ENCODE peak calls at places on chromosomes 12 and 14, in seven cellular contexts. One of them, this sample, is unnamed.

GRCh38 chr14:98633380-98633779 is 638.6 kb downstream of the BCL11B start:
- DNase-seq in mesendoderm: no peak
- DNase-seq in neuronal stem cell: no peak
- DNase-seq in mesenchymal stem cell: no peak
- DNase-seq in H1: no peak
- DNase-seq in IMR-90: no peak
- DNase-seq in trophoblast cell: no peak
- DNase-seq in this sample: no peak

GRCh38 chr14:22471545-22472121 is 117.4 kb downstream of the DAD1 start:
- DNase-seq in mesendoderm: peak; percentile 66
- DNase-seq in neuronal stem cell: peak; percentile 32
- DNase-seq in mesenchymal stem cell: peak; percentile 51
- DNase-seq in H1: peak; percentile 76
- DNase-seq in IMR-90: peak; percentile 32
- DNase-seq in trophoblast cell: peak; percentile 19
- DNase-seq in this sample: peak; percentile 66

GRCh38 chr12:67424784-67425183 is 155.6 kb downstream of the CAND1 start:
- DNase-seq in mesendoderm: no peak
- DNase-seq in neuronal stem cell: no peak
- DNase-seq in mesenchymal stem cell: no peak
- DNase-seq in H1: no peak
- DNase-seq in IMR-90: no peak
- DNase-seq in trophoblast cell: peak; percentile 84
- DNase-seq in this sample: no peak

GRCh38 chr12:125944446-125944845 is 879.2 kb downstream of the AACS start:
- DNase-seq in mesendoderm: no peak
- DNase-seq in neuronal stem cell: no peak
- DNase-seq in mesenchymal stem cell: no peak
- DNase-seq in H1: no peak
- DNase-seq in IMR-90: no peak
- DNase-seq in trophoblast cell: no peak
- DNase-seq in this sample: no peak

GRCh38 chr14:61608245-61609142 is 86.8 kb upstream of the HIF1A start:
- DNase-seq in mesendoderm: no peak
- DNase-seq in neuronal stem cell: peak; percentile 67
- DNase-seq in mesenchymal stem cell: no peak
- DNase-seq in H1: no peak
- DNase-seq in IMR-90: peak; percentile 52
- DNase-seq in trophoblast cell: no peak
- DNase-seq in this sample: no peak

GRCh38 chr12:124786065-124786964 is 77.3 kb downstream of the SCARB1 start:
- DNase-seq in mesendoderm: peak; percentile 95
- DNase-seq in neuronal stem cell: peak; percentile 83
- DNase-seq in mesenchymal stem cell: peak; percentile 33
- DNase-seq in H1: peak; percentile 88
- DNase-seq in IMR-90: peak; percentile 91
- DNase-seq in trophoblast cell: peak; percentile 37
- DNase-seq in this sample: peak; percentile 90

GRCh38 chr14:102215071-102215470 is 75.4 kb downstream of the WDR20 start:
- DNase-seq in mesendoderm: no peak
- DNase-seq in neuronal stem cell: no peak
- DNase-seq in mesenchymal stem cell: no peak
- DNase-seq in H1: no peak
- DNase-seq in IMR-90: peak; percentile 84
- DNase-seq in trophoblast cell: no peak
- DNase-seq in this sample: no peak

GRCh38 chr14:87874676-87875075 is 118.3 kb downstream of the GALC start:
- DNase-seq in mesendoderm: no peak
- DNase-seq in neuronal stem cell: no peak
- DNase-seq in mesenchymal stem cell: no peak
- DNase-seq in H1: no peak
- DNase-seq in IMR-90: no peak
- DNase-seq in trophoblast cell: peak; percentile 14
- DNase-seq in this sample: no peak

GRCh38 chr12:105418232-105418631 is 87.7 kb downstream of the C12orf75 start:
- DNase-seq in mesendoderm: peak; percentile 82
- DNase-seq in neuronal stem cell: no peak
- DNase-seq in mesenchymal stem cell: peak; percentile 29
- DNase-seq in H1: no peak
- DNase-seq in IMR-90: peak; percentile 89
- DNase-seq in trophoblast cell: peak; percentile 87
- DNase-seq in this sample: no peak

GRCh38 chr12:53952871-53953734 is 1.6 kb upstream of the HOXC12 start:
- DNase-seq in mesendoderm: peak; percentile 73
- DNase-seq in neuronal stem cell: no peak
- DNase-seq in mesenchymal stem cell: no peak
- DNase-seq in H1: peak; percentile 81
- DNase-seq in IMR-90: no peak
- DNase-seq in trophoblast cell: peak; percentile 96
- DNase-seq in this sample: peak; percentile 88

GRCh38 chr14:85131523-85131922 is 398.4 kb upstream of the FLRT2 start:
- DNase-seq in mesendoderm: peak; percentile 68
- DNase-seq in neuronal stem cell: no peak
- DNase-seq in mesenchymal stem cell: no peak
- DNase-seq in H1: peak; percentile 62
- DNase-seq in IMR-90: no peak
- DNase-seq in trophoblast cell: peak; percentile 15
- DNase-seq in this sample: peak; percentile 66

GRCh38 chr12:105451211-105451610 is 120.7 kb downstream of the C12orf75 start:
- DNase-seq in mesendoderm: no peak
- DNase-seq in neuronal stem cell: no peak
- DNase-seq in mesenchymal stem cell: peak; percentile 44
- DNase-seq in H1: no peak
- DNase-seq in IMR-90: peak; percentile 82
- DNase-seq in trophoblast cell: no peak
- DNase-seq in this sample: no peak

GRCh38 chr14:71372411-71372838 is 465.2 kb downstream of the PCNX1 start:
- DNase-seq in mesendoderm: no peak
- DNase-seq in neuronal stem cell: no peak
- DNase-seq in mesenchymal stem cell: peak; percentile 85
- DNase-seq in H1: no peak
- DNase-seq in IMR-90: peak; percentile 88
- DNase-seq in trophoblast cell: peak; percentile 86
- DNase-seq in this sample: no peak

GRCh38 chr12:92290016-92290685 is 144.5 kb upstream of the BTG1 start:
- DNase-seq in mesendoderm: no peak
- DNase-seq in neuronal stem cell: no peak
- DNase-seq in mesenchymal stem cell: peak; percentile 41
- DNase-seq in H1: no peak
- DNase-seq in IMR-90: peak; percentile 65
- DNase-seq in trophoblast cell: no peak
- DNase-seq in this sample: no peak

GRCh38 chr12:77995436-77996167 is 164.9 kb downstream of the NAV3 start:
- DNase-seq in mesendoderm: no peak
- DNase-seq in neuronal stem cell: no peak
- DNase-seq in mesenchymal stem cell: peak; percentile 74
- DNase-seq in H1: no peak
- DNase-seq in IMR-90: peak; percentile 90
- DNase-seq in trophoblast cell: no peak
- DNase-seq in this sample: no peak

GRCh38 chr14:96058606-96059200 is 19.5 kb downstream of the C14orf132 start:
- DNase-seq in mesendoderm: no peak
- DNase-seq in neuronal stem cell: no peak
- DNase-seq in mesenchymal stem cell: no peak
- DNase-seq in H1: no peak
- DNase-seq in IMR-90: no peak
- DNase-seq in trophoblast cell: no peak
- DNase-seq in this sample: no peak

GRCh38 chr12:25684070-25684469 is 131.0 kb upstream of the LMNTD1 start:
- DNase-seq in mesendoderm: no peak
- DNase-seq in neuronal stem cell: no peak
- DNase-seq in mesenchymal stem cell: no peak
- DNase-seq in H1: no peak
- DNase-seq in IMR-90: no peak
- DNase-seq in trophoblast cell: no peak
- DNase-seq in this sample: no peak

GRCh38 chr14:95113476-95113875 is 43.9 kb downstream of the DICER1 start:
- DNase-seq in mesendoderm: no peak
- DNase-seq in neuronal stem cell: no peak
- DNase-seq in mesenchymal stem cell: no peak
- DNase-seq in H1: no peak
- DNase-seq in IMR-90: no peak
- DNase-seq in trophoblast cell: no peak
- DNase-seq in this sample: no peak

GRCh38 chr14:31283568-31284252 is 76.1 kb upstream of the HECTD1 start:
- DNase-seq in mesendoderm: no peak
- DNase-seq in neuronal stem cell: no peak
- DNase-seq in mesenchymal stem cell: peak; percentile 45
- DNase-seq in H1: no peak
- DNase-seq in IMR-90: no peak
- DNase-seq in trophoblast cell: no peak
- DNase-seq in this sample: no peak

GRCh38 chr14:73903028-73903427 is 16.4 kb downstream of the ZNF410 start:
- DNase-seq in mesendoderm: no peak
- DNase-seq in neuronal stem cell: no peak
- DNase-seq in mesenchymal stem cell: no peak
- DNase-seq in H1: no peak
- DNase-seq in IMR-90: peak; percentile 35
- DNase-seq in trophoblast cell: no peak
- DNase-seq in this sample: no peak

GRCh38 chr12:48861111-48861510 is 4.6 kb downstream of the RND1 start:
- DNase-seq in mesendoderm: no peak
- DNase-seq in neuronal stem cell: no peak
- DNase-seq in mesenchymal stem cell: no peak
- DNase-seq in H1: no peak
- DNase-seq in IMR-90: no peak
- DNase-seq in trophoblast cell: no peak
- DNase-seq in this sample: no peak
- H3K4ac ChIP-seq in mesendoderm: no peak overlapping the region
- H3K4ac ChIP-seq in neuronal stem cell: no peak overlapping the region
- H3K4ac ChIP-seq in mesenchymal stem cell: no peak overlapping the region
- H3K4ac ChIP-seq in H1: no peak overlapping the region
- H3K4ac ChIP-seq in IMR-90: no peak overlapping the region
- H3K4ac ChIP-seq in trophoblast cell: no peak overlapping the region
- H3K4ac ChIP-seq in this sample: no peak overlapping the region

DNA sequence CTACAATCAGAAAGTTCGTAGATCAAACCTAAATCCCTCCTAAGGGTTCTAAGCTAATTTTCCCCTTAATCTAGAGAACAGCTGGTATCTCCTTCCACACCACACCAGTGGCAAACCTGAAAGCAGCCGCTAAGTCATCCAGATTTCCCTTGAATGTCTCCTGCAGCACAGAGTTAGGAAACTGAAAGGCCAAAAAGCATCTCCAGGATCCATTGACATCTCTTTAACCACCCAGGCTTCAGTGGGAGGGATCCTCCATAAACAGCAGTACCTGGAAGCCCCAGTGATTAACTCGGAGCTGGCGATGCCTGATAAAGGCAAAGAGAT is 47.6 kb downstream of the CRACR2A start:
- DNase-seq in mesendoderm: peak; percentile 83
- DNase-seq in neuronal stem cell: no peak
- DNase-seq in mesenchymal stem cell: no peak
- DNase-seq in H1: no peak
- DNase-seq in IMR-90: no peak
- DNase-seq in trophoblast cell: no peak
- DNase-seq in this sample: no peak
- H3K4ac ChIP-seq in mesendoderm: no peak overlapping the region
- H3K4ac ChIP-seq in neuronal stem cell: no peak overlapping the region
- H3K4ac ChIP-seq in mesenchymal stem cell: no peak overlapping the region
- H3K4ac ChIP-seq in H1: no peak overlapping the region
- H3K4ac ChIP-seq in IMR-90: no peak overlapping the region
- H3K4ac ChIP-seq in trophoblast cell: no peak overlapping the region
- H3K4ac ChIP-seq in this sample: no peak overlapping the region

GRCh38 chr14:24440606-24441399 is 1.8 kb downstream of the SDR39U1 start:
- DNase-seq in mesendoderm: no peak
- DNase-seq in neuronal stem cell: no peak
- DNase-seq in mesenchymal stem cell: no peak
- DNase-seq in H1: no peak
- DNase-seq in IMR-90: no peak
- DNase-seq in trophoblast cell: no peak
- DNase-seq in this sample: no peak

GRCh38 chr14:24442240-24443052 is at the start of gene SDR39U1:
- DNase-seq in mesendoderm: peak; percentile 100
- DNase-seq in neuronal stem cell: peak; percentile 96
- DNase-seq in mesenchymal stem cell: peak; percentile 99
- DNase-seq in H1: peak; percentile 91
- DNase-seq in IMR-90: peak; percentile 99
- DNase-seq in trophoblast cell: peak; percentile 100
- DNase-seq in this sample: peak; percentile 97

GRCh38 chr14:24443053-24443683 is 592 bp upstream of the SDR39U1 start:
- DNase-seq in mesendoderm: no peak
- DNase-seq in neuronal stem cell: no peak
- DNase-seq in mesenchymal stem cell: no peak
- DNase-seq in H1: no peak
- DNase-seq in IMR-90: no peak
- DNase-seq in trophoblast cell: peak; percentile 32
- DNase-seq in this sample: no peak

GRCh38 chr14:24441485-24441884 is 1.1 kb downstream of the SDR39U1 start:
- DNase-seq in mesendoderm: no peak
- DNase-seq in neuronal stem cell: no peak
- DNase-seq in mesenchymal stem cell: no peak
- DNase-seq in H1: no peak
- DNase-seq in IMR-90: no peak
- DNase-seq in trophoblast cell: no peak
- DNase-seq in this sample: no peak

DNA sequence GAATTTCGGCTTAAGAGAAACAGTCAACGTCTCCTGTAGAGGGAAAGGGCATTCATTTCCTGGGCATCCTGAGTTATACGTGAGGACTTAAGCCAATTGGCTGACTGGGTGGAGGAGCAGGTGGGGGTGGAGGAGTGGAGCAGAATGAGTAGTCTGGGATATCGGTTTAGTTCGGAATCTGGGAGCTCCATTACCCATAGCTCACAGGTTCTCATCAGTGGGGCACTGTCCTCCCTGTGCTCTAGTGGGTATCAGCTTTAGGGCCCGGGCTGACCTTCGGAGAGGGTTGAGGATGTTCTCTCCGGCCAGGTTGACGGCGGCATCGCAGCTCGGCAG is 704 bp downstream of the SDR39U1 start:
- DNase-seq in mesendoderm: no peak
- DNase-seq in neuronal stem cell: no peak
- DNase-seq in mesenchymal stem cell: no peak
- DNase-seq in H1: no peak
- DNase-seq in IMR-90: peak; percentile 52
- DNase-seq in trophoblast cell: peak; percentile 18
- DNase-seq in this sample: no peak
- H3K4ac ChIP-seq in mesendoderm: no peak overlapping the region
- H3K4ac ChIP-seq in neuronal stem cell: no peak overlapping the region
- H3K4ac ChIP-seq in mesenchymal stem cell: peak overlapping the region; percentile 76
- H3K4ac ChIP-seq in H1: peak overlapping the region; percentile 86
- H3K4ac ChIP-seq in IMR-90: peak overlapping the region; percentile 89
- H3K4ac ChIP-seq in trophoblast cell: peak overlapping the region; percentile 78
- H3K4ac ChIP-seq in this sample: no peak overlapping the region

DNA sequence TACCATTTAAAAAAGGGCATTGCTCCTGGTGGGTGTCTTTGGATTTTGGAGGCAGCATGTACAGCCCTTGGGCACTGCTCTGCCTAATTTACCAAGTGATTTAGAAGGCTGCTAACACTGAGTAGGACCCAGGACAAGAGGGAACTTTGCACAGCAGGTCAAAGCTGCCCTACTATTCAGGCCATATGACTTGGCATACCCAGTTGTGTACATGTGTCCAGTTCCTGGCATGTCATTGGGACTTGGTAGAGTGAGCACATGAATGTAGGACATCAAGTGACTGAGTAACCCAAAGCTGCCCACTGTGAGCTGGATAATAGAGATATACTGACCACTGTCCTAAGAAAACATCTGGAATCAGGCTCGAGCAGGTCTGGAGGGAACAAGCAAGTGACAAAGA is 15.7 kb downstream of the CDKL1 start:
- DNase-seq in mesendoderm: no peak
- DNase-seq in neuronal stem cell: no peak
- DNase-seq in mesenchymal stem cell: no peak
- DNase-seq in H1: no peak
- DNase-seq in IMR-90: no peak
- DNase-seq in trophoblast cell: no peak
- DNase-seq in this sample: no peak
- H3K4ac ChIP-seq in mesendoderm: no peak overlapping the region
- H3K4ac ChIP-seq in neuronal stem cell: no peak overlapping the region
- H3K4ac ChIP-seq in mesenchymal stem cell: no peak overlapping the region
- H3K4ac ChIP-seq in H1: no peak overlapping the region
- H3K4ac ChIP-seq in IMR-90: no peak overlapping the region
- H3K4ac ChIP-seq in trophoblast cell: no peak overlapping the region
- H3K4ac ChIP-seq in this sample: no peak overlapping the region